ENCODE peak calls at places on chromosomes 5 and 9, in nine cellular contexts. T is hypothalamus; H is HCEC 1CT; O is LoVo; M is activated T-cell treated with anti-CD3 and anti-CD28 coated beads, Interleukin-2, amount 50 U/mL, for 4 hours; Q is iPS-NIHi11; J is HuH-7; U is NCI-H1436; S is stimulated activated CD8-positive, alpha-beta memory T cell treated with anti-CD3 and anti-CD28 coated beads, Interleukin-4, amount 100 ng/mL, for 1 hour. L is an unnamed sample.

GRCh38 chr5:131977212-131977604 is 31.7 kb upstream of the MEIKIN start:
- DNase-seq in Q (no peak), O (no peak), U (no peak), M (no peak), H (no peak), J (no peak), S (no peak), T (no peak), L (no peak)

GRCh38 chr5:119478781-119479180 is 26.5 kb downstream of the HSD17B4 start:
- DNase-seq in U (no peak), H (no peak), S (no peak), M (no peak), T (no peak), O (no peak), Q (no peak), J (no peak), L (no peak)

GRCh38 chr5:77563475-77563874 is 71.4 kb upstream of the WDR41 start:
- DNase-seq in S (no peak), M (no peak), U (peak; percentile 69), T (no peak), H (no peak), O (no peak), Q (no peak), J (no peak), L (no peak)

GRCh38 chr5:167870055-167870454 is 421.4 kb upstream of the WWC1 start:
- DNase-seq in U (no peak), H (no peak), S (no peak), M (no peak), T (no peak), O (no peak), Q (no peak), J (no peak), L (no peak)

GRCh38 chr5:173808079-173808808 is 79.9 kb upstream of the CPEB4 start:
- DNase-seq in Q (no peak), M (no peak), J (no peak), T (no peak), O (no peak), H (no peak), U (no peak), S (no peak), L (no peak)

GRCh38 chr5:61675015-61675692 is 343.1 kb downstream of the ZSWIM6 start:
- DNase-seq in O (no peak), T (peak; percentile 55), Q (peak; percentile 41), S (no peak), H (no peak), J (peak; percentile 42), M (no peak), U (peak; percentile 39), L (no peak)

GRCh38 chr5:147446528-147446927 is 63.3 kb downstream of the DPYSL3 start:
- DNase-seq in Q (no peak), M (no peak), T (no peak), J (no peak), U (no peak), H (no peak), O (no peak), S (no peak), L (no peak)

GRCh38 chr9:88342246-88342645 is 46.0 kb upstream of the SPIN1 start:
- DNase-seq in O (no peak), U (no peak), T (no peak), J (no peak), Q (no peak), S (no peak), M (no peak), H (no peak), L (no peak)

GRCh38 chr5:81020478-81021167 is 60.5 kb downstream of the RASGRF2 start:
- DNase-seq in Q (no peak), O (no peak), M (no peak), S (no peak), T (no peak), H (peak; percentile 21), U (no peak), J (no peak), L (no peak)

GRCh38 chr5:67248703-67249589 is 52.3 kb upstream of the CD180 start:
- DNase-seq in H (no peak), Q (no peak), S (no peak), T (no peak), U (no peak), J (no peak), M (no peak), O (no peak), L (no peak)